ENCODE peak calls at places on chromosomes 2 and 18, in four cellular contexts. One of them, this sample, is unnamed.

GRCh38 chr2:69567157-69567908 is 76.2 kb downstream of the AAK1 start:
- DNase-seq in upper lobe of left lung: no peak
- DNase-seq in cardiac fibroblast: peak
- DNase-seq in neural progenitor cell: no peak
- DNase-seq in this sample: no peak

GRCh38 chr2:233482616-233483015 is 84.0 kb downstream of the USP40 start:
- DNase-seq in upper lobe of left lung: no peak
- DNase-seq in cardiac fibroblast: no peak
- DNase-seq in neural progenitor cell: no peak
- DNase-seq in this sample: no peak

GRCh38 chr2:146853741-146854444 is 990.9 kb upstream of the ACVR2A start:
- DNase-seq in upper lobe of left lung: no peak
- DNase-seq in cardiac fibroblast: peak
- DNase-seq in neural progenitor cell: no peak
- DNase-seq in this sample: no peak

GRCh38 chr2:1541812-1542211 is 128.5 kb downstream of the TPO start:
- DNase-seq in upper lobe of left lung: no peak
- DNase-seq in cardiac fibroblast: no peak
- DNase-seq in neural progenitor cell: no peak
- DNase-seq in this sample: no peak

GRCh38 chr2:109604597-109604996 is 9.2 kb downstream of the SEPTIN10 start:
- DNase-seq in upper lobe of left lung: peak
- DNase-seq in cardiac fibroblast: peak
- DNase-seq in neural progenitor cell: no peak
- DNase-seq in this sample: no peak

GRCh38 chr2:172198908-172199307 is 96.2 kb upstream of the DLX2 start:
- DNase-seq in upper lobe of left lung: no peak
- DNase-seq in cardiac fibroblast: no peak
- DNase-seq in neural progenitor cell: no peak
- DNase-seq in this sample: no peak

GRCh38 chr2:118062669-118063068 is 25.6 kb upstream of the INSIG2 start:
- DNase-seq in upper lobe of left lung: no peak
- DNase-seq in cardiac fibroblast: no peak
- DNase-seq in neural progenitor cell: no peak
- DNase-seq in this sample: no peak

GRCh38 chr2:9330639-9331270 is 92.6 kb downstream of the ITGB1BP1 start:
- DNase-seq in upper lobe of left lung: no peak
- DNase-seq in cardiac fibroblast: no peak
- DNase-seq in neural progenitor cell: no peak
- DNase-seq in this sample: no peak

GRCh38 chr2:138059967-138060635 is 95.8 kb downstream of the HNMT start:
- DNase-seq in upper lobe of left lung: peak
- DNase-seq in cardiac fibroblast: peak
- DNase-seq in neural progenitor cell: no peak
- DNase-seq in this sample: no peak

GRCh38 chr2:237904806-237905599 is 45.6 kb downstream of the RAMP1 start:
- DNase-seq in upper lobe of left lung: peak
- DNase-seq in cardiac fibroblast: peak
- DNase-seq in neural progenitor cell: no peak
- DNase-seq in this sample: no peak

GRCh38 chr2:10631405-10631804 is 58.4 kb downstream of the NOL10 start:
- DNase-seq in upper lobe of left lung: no peak
- DNase-seq in cardiac fibroblast: no peak
- DNase-seq in neural progenitor cell: no peak
- DNase-seq in this sample: no peak
- TF ChIP-seq CTCF in upper lobe of left lung: no peak
- TF ChIP-seq CTCF in cardiac fibroblast: no peak
- TF ChIP-seq CTCF in neural progenitor cell: no peak
- TF ChIP-seq CTCF in this sample: no peak

GRCh38 chr2:187497858-187498463 is 49.9 kb upstream of the CALCRL start:
- DNase-seq in upper lobe of left lung: no peak
- DNase-seq in cardiac fibroblast: peak
- DNase-seq in neural progenitor cell: peak
- DNase-seq in this sample: no peak
- TF ChIP-seq CTCF in upper lobe of left lung: peak
- TF ChIP-seq CTCF in cardiac fibroblast: peak
- TF ChIP-seq CTCF in neural progenitor cell: peak
- TF ChIP-seq CTCF in this sample: no peak

GRCh38 chr2:202286595-202286994 is 21.0 kb downstream of the NOP58 start:
- DNase-seq in upper lobe of left lung: no peak
- DNase-seq in cardiac fibroblast: no peak
- DNase-seq in neural progenitor cell: no peak
- DNase-seq in this sample: no peak

GRCh38 chr2:202290970-202291369 is 25.4 kb downstream of the NOP58 start:
- DNase-seq in upper lobe of left lung: no peak
- DNase-seq in cardiac fibroblast: no peak
- DNase-seq in neural progenitor cell: no peak
- DNase-seq in this sample: no peak

GRCh38 chr2:202290316-202290715 is 24.8 kb downstream of the NOP58 start:
- DNase-seq in upper lobe of left lung: no peak
- DNase-seq in cardiac fibroblast: no peak
- DNase-seq in neural progenitor cell: no peak
- DNase-seq in this sample: no peak

GRCh38 chr2:202289394-202290204 is 24.0 kb downstream of the NOP58 start:
- DNase-seq in upper lobe of left lung: peak
- DNase-seq in cardiac fibroblast: no peak
- DNase-seq in neural progenitor cell: no peak
- DNase-seq in this sample: no peak
- TF ChIP-seq CTCF in upper lobe of left lung: no peak
- TF ChIP-seq CTCF in cardiac fibroblast: no peak
- TF ChIP-seq CTCF in neural progenitor cell: no peak
- TF ChIP-seq CTCF in this sample: no peak

GRCh38 chr2:159177957-159178356 is 108.5 kb downstream of the WDSUB1 start:
- DNase-seq in upper lobe of left lung: no peak
- DNase-seq in cardiac fibroblast: no peak
- DNase-seq in neural progenitor cell: no peak
- DNase-seq in this sample: no peak

GRCh38 chr2:159177357-159177756 is 109.1 kb downstream of the WDSUB1 start:
- DNase-seq in upper lobe of left lung: no peak
- DNase-seq in cardiac fibroblast: no peak
- DNase-seq in neural progenitor cell: no peak
- DNase-seq in this sample: no peak

GRCh38 chr2:159174759-159175158 is 111.7 kb downstream of the WDSUB1 start:
- DNase-seq in upper lobe of left lung: no peak
- DNase-seq in cardiac fibroblast: no peak
- DNase-seq in neural progenitor cell: no peak
- DNase-seq in this sample: no peak

GRCh38 chr2:159176555-159176954 is 109.9 kb downstream of the WDSUB1 start:
- DNase-seq in upper lobe of left lung: no peak
- DNase-seq in cardiac fibroblast: no peak
- DNase-seq in neural progenitor cell: no peak
- DNase-seq in this sample: no peak

DNA sequence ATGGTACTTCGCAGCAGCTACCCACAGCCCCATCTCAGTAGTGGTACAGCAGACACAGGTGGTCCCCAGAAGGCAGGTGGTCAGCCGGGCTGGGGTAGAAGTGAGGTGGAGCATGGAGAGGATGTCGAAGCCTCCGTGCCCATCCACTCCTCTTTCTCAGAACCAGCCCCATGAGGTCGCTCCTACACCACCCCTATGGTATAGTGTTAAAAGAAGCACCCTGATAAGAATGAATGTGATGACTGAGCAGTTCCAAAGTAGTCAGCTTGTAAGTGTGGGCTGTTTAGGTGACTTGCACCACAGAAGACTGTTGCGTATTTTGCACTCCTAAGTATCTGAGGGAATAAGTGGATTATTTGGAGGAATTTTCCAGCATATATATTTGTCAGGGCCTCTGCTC is 111.3 kb downstream of the WDSUB1 start:
- DNase-seq in upper lobe of left lung: no peak
- DNase-seq in cardiac fibroblast: no peak
- DNase-seq in neural progenitor cell: no peak
- DNase-seq in this sample: no peak
- TF ChIP-seq CTCF in upper lobe of left lung: no peak
- TF ChIP-seq CTCF in cardiac fibroblast: no peak
- TF ChIP-seq CTCF in neural progenitor cell: no peak
- TF ChIP-seq CTCF in this sample: no peak

GRCh38 chr18:25350561-25351201 is 1.3 kb downstream of the ZNF521 start:
- DNase-seq in upper lobe of left lung: no peak
- DNase-seq in cardiac fibroblast: peak
- DNase-seq in neural progenitor cell: peak
- DNase-seq in this sample: peak
- TF ChIP-seq CTCF in upper lobe of left lung: no peak
- TF ChIP-seq CTCF in cardiac fibroblast: no peak
- TF ChIP-seq CTCF in neural progenitor cell: no peak
- TF ChIP-seq CTCF in this sample: no peak

DNA sequence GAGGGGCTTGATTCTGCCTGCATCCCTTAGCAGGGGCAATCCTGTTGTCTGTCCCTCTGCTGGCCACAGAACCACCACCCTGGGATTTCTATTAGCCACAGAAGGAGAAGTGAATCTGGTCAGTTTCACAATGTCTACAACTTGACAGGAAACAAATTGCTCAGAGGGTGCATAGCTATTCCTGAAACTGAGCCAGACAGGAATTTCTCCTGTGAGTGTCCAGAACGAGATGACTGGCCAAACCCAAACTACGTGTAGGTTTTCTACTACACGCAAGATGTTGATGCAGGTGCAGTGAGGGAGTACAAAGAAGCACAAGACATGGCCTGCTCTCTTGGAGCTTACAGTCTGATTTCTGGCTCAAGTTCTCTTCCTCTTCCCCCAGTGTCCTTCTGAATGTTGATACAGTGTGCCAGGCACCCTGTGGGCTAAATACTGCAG is 201.9 kb downstream of the CLIP4 start:
- DNase-seq in upper lobe of left lung: peak
- DNase-seq in cardiac fibroblast: peak
- DNase-seq in neural progenitor cell: no peak
- DNase-seq in this sample: no peak
- TF ChIP-seq CTCF in upper lobe of left lung: no peak
- TF ChIP-seq CTCF in cardiac fibroblast: peak
- TF ChIP-seq CTCF in neural progenitor cell: no peak
- TF ChIP-seq CTCF in this sample: no peak

DNA sequence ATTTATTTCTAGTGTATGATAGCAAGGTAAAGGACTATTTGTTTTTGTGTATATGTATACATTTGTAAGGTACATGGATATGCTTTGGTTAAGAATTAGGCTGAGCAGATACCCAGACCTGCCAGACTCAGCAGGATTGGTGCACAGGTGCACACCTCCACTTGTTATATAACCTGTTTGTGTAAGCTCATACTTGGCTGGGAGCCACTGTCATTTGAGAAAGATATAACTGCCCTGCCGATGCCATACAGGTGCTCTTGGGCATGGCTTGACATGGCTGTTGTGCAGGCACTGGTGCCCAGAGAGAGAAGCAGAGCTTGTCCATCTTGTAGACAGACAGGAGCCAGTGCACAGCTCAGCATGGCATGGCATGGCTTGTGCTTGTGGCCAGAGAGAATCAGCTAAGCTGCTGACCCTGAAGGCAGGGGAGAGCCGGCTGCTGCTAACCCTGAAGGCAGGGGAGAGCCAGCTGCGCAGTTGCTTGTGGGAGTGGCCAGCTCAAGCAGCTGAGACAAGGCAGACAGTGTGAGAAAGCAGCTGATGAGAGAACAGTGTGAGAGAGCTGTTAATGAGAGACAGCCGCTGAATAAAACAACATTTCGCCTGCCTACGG is 136.5 kb downstream of the RNF144A start:
- DNase-seq in upper lobe of left lung: no peak
- DNase-seq in cardiac fibroblast: no peak
- DNase-seq in neural progenitor cell: peak
- DNase-seq in this sample: no peak
- TF ChIP-seq CTCF in upper lobe of left lung: no peak
- TF ChIP-seq CTCF in cardiac fibroblast: no peak
- TF ChIP-seq CTCF in neural progenitor cell: no peak
- TF ChIP-seq CTCF in this sample: no peak

GRCh38 chr2:130821867-130822266 is 14.8 kb upstream of the ARHGEF4 start:
- DNase-seq in upper lobe of left lung: no peak
- DNase-seq in cardiac fibroblast: no peak
- DNase-seq in neural progenitor cell: no peak
- DNase-seq in this sample: no peak

GRCh38 chr2:130818809-130819208 is 17.9 kb upstream of the ARHGEF4 start:
- DNase-seq in upper lobe of left lung: no peak
- DNase-seq in cardiac fibroblast: no peak
- DNase-seq in neural progenitor cell: no peak
- DNase-seq in this sample: no peak

GRCh38 chr2:130822766-130823165 is 13.9 kb upstream of the ARHGEF4 start:
- DNase-seq in upper lobe of left lung: no peak
- DNase-seq in cardiac fibroblast: no peak
- DNase-seq in neural progenitor cell: no peak
- DNase-seq in this sample: no peak

GRCh38 chr2:130819915-130820861 is 16.5 kb upstream of the ARHGEF4 start:
- DNase-seq in upper lobe of left lung: no peak
- DNase-seq in cardiac fibroblast: no peak
- DNase-seq in neural progenitor cell: peak
- DNase-seq in this sample: no peak

GRCh38 chr2:130819226-130819914 is 17.3 kb upstream of the ARHGEF4 start:
- DNase-seq in upper lobe of left lung: no peak
- DNase-seq in cardiac fibroblast: no peak
- DNase-seq in neural progenitor cell: peak
- DNase-seq in this sample: no peak
- TF ChIP-seq CTCF in upper lobe of left lung: no peak
- TF ChIP-seq CTCF in cardiac fibroblast: no peak
- TF ChIP-seq CTCF in neural progenitor cell: peak
- TF ChIP-seq CTCF in this sample: no peak

GRCh38 chr2:78861546-78861945 is 164.0 kb upstream of the REG3G start:
- DNase-seq in upper lobe of left lung: no peak
- DNase-seq in cardiac fibroblast: peak
- DNase-seq in neural progenitor cell: peak
- DNase-seq in this sample: no peak
- TF ChIP-seq CTCF in upper lobe of left lung: peak
- TF ChIP-seq CTCF in cardiac fibroblast: peak
- TF ChIP-seq CTCF in neural progenitor cell: peak
- TF ChIP-seq CTCF in this sample: no peak

GRCh38 chr2:240965296-240965904 is 33.0 kb upstream of the SNED1 start:
- DNase-seq in upper lobe of left lung: peak
- DNase-seq in cardiac fibroblast: no peak
- DNase-seq in neural progenitor cell: no peak
- DNase-seq in this sample: no peak
- TF ChIP-seq CTCF in upper lobe of left lung: no peak
- TF ChIP-seq CTCF in cardiac fibroblast: no peak
- TF ChIP-seq CTCF in neural progenitor cell: no peak
- TF ChIP-seq CTCF in this sample: no peak